ENCODE peak calls at places on chromosomes 1 and 21, in nine cellular contexts. One of them, this sample, is unnamed.

GRCh38 chr1:29511436-29511835 is 275.1 kb downstream of the PTPRU start:
- DNase-seq in trophoblast cell: no peak
- DNase-seq in GM23248: no peak
- DNase-seq in HCT116: no peak
- DNase-seq in neuronal stem cell: no peak
- DNase-seq in MM.1S: no peak
- DNase-seq in HepG2: no peak
- DNase-seq in mammary epithelial cell: no peak
- DNase-seq in fibroblast of lung: no peak
- DNase-seq in this sample: no peak

GRCh38 chr1:94713472-94714141 is 106.5 kb upstream of the SLC44A3 start:
- DNase-seq in HepG2: peak
- DNase-seq in HCT116: peak
- DNase-seq in neuronal stem cell: no peak
- DNase-seq in trophoblast cell: peak
- DNase-seq in MM.1S: no peak
- DNase-seq in fibroblast of lung: peak
- DNase-seq in mammary epithelial cell: peak
- DNase-seq in GM23248: peak
- DNase-seq in this sample: no peak

GRCh38 chr21:15127437-15127836 is 62.6 kb upstream of the NRIP1 start:
- DNase-seq in mammary epithelial cell: no peak
- DNase-seq in fibroblast of lung: no peak
- DNase-seq in HCT116: no peak
- DNase-seq in MM.1S: no peak
- DNase-seq in GM23248: no peak
- DNase-seq in trophoblast cell: no peak
- DNase-seq in HepG2: no peak
- DNase-seq in neuronal stem cell: no peak
- DNase-seq in this sample: no peak

GRCh38 chr21:37546949-37547614 is 180.5 kb downstream of the DYRK1A start:
- DNase-seq in HepG2: no peak
- DNase-seq in GM23248: peak
- DNase-seq in fibroblast of lung: peak
- DNase-seq in trophoblast cell: no peak
- DNase-seq in HCT116: no peak
- DNase-seq in neuronal stem cell: no peak
- DNase-seq in MM.1S: no peak
- DNase-seq in mammary epithelial cell: no peak
- DNase-seq in this sample: no peak

GRCh38 chr1:158002630-158003408 is 9.4 kb downstream of the KIRREL1 start:
- DNase-seq in HepG2: no peak
- DNase-seq in fibroblast of lung: peak
- DNase-seq in mammary epithelial cell: peak
- DNase-seq in neuronal stem cell: peak
- DNase-seq in GM23248: peak
- DNase-seq in HCT116: no peak
- DNase-seq in MM.1S: no peak
- DNase-seq in trophoblast cell: no peak
- DNase-seq in this sample: peak

GRCh38 chr1:166488327-166488726 is 321.5 kb upstream of the FAM78B start:
- DNase-seq in MM.1S: no peak
- DNase-seq in GM23248: no peak
- DNase-seq in neuronal stem cell: no peak
- DNase-seq in mammary epithelial cell: no peak
- DNase-seq in HCT116: no peak
- DNase-seq in trophoblast cell: peak
- DNase-seq in HepG2: no peak
- DNase-seq in fibroblast of lung: no peak
- DNase-seq in this sample: no peak

GRCh38 chr1:33429846-33430750 is 797 bp downstream of the PHC2 start:
- DNase-seq in GM23248: peak
- DNase-seq in mammary epithelial cell: peak
- DNase-seq in HepG2: no peak
- DNase-seq in trophoblast cell: peak
- DNase-seq in HCT116: no peak
- DNase-seq in neuronal stem cell: peak
- DNase-seq in MM.1S: peak
- DNase-seq in fibroblast of lung: peak
- DNase-seq in this sample: peak

GRCh38 chr1:2257245-2257627 is 29.1 kb downstream of the SKI start:
- DNase-seq in neuronal stem cell: no peak
- DNase-seq in trophoblast cell: peak
- DNase-seq in HCT116: no peak
- DNase-seq in mammary epithelial cell: peak
- DNase-seq in fibroblast of lung: peak
- DNase-seq in HepG2: no peak
- DNase-seq in GM23248: peak
- DNase-seq in MM.1S: no peak
- DNase-seq in this sample: peak

GRCh38 chr1:171676823-171677222 is 24.3 kb upstream of the MYOC start:
- DNase-seq in GM23248: no peak
- DNase-seq in HepG2: no peak
- DNase-seq in MM.1S: no peak
- DNase-seq in fibroblast of lung: no peak
- DNase-seq in HCT116: no peak
- DNase-seq in trophoblast cell: no peak
- DNase-seq in neuronal stem cell: no peak
- DNase-seq in mammary epithelial cell: no peak
- DNase-seq in this sample: no peak

GRCh38 chr1:201164645-201165044 is 10.4 kb upstream of the TMEM9 start:
- DNase-seq in HepG2: no peak
- DNase-seq in mammary epithelial cell: no peak
- DNase-seq in neuronal stem cell: no peak
- DNase-seq in trophoblast cell: no peak
- DNase-seq in GM23248: no peak
- DNase-seq in fibroblast of lung: peak
- DNase-seq in HCT116: no peak
- DNase-seq in MM.1S: no peak
- DNase-seq in this sample: no peak

GRCh38 chr1:94801919-94802546 is 18.1 kb upstream of the SLC44A3 start:
- DNase-seq in HepG2: peak
- DNase-seq in HCT116: peak
- DNase-seq in mammary epithelial cell: peak
- DNase-seq in neuronal stem cell: peak
- DNase-seq in fibroblast of lung: peak
- DNase-seq in GM23248: peak
- DNase-seq in trophoblast cell: peak
- DNase-seq in MM.1S: peak
- DNase-seq in this sample: peak

GRCh38 chr1:903721-904270 is 19.9 kb upstream of the SAMD11 start:
- DNase-seq in MM.1S: no peak
- DNase-seq in trophoblast cell: no peak
- DNase-seq in fibroblast of lung: no peak
- DNase-seq in GM23248: no peak
- DNase-seq in neuronal stem cell: no peak
- DNase-seq in HCT116: no peak
- DNase-seq in HepG2: no peak
- DNase-seq in mammary epithelial cell: no peak
- DNase-seq in this sample: peak

GRCh38 chr21:45496968-45497845 is 45.0 kb downstream of the SLC19A1 start:
- DNase-seq in MM.1S: no peak
- DNase-seq in HCT116: no peak
- DNase-seq in mammary epithelial cell: no peak
- DNase-seq in HepG2: no peak
- DNase-seq in neuronal stem cell: no peak
- DNase-seq in GM23248: no peak
- DNase-seq in fibroblast of lung: no peak
- DNase-seq in trophoblast cell: no peak
- DNase-seq in this sample: no peak

GRCh38 chr1:84689514-84690396 is 506 bp downstream of the SSX2IP start:
- DNase-seq in trophoblast cell: peak
- DNase-seq in fibroblast of lung: peak
- DNase-seq in GM23248: peak
- DNase-seq in mammary epithelial cell: no peak
- DNase-seq in HCT116: no peak
- DNase-seq in neuronal stem cell: no peak
- DNase-seq in MM.1S: peak
- DNase-seq in HepG2: peak
- DNase-seq in this sample: peak

GRCh38 chr1:114002492-114003290 is 23.4 kb downstream of the OLFML3 start:
- DNase-seq in HCT116: no peak
- DNase-seq in GM23248: peak
- DNase-seq in HepG2: peak
- DNase-seq in MM.1S: no peak
- DNase-seq in neuronal stem cell: no peak
- DNase-seq in trophoblast cell: peak
- DNase-seq in fibroblast of lung: no peak
- DNase-seq in mammary epithelial cell: no peak
- DNase-seq in this sample: peak

GRCh38 chr1:114003431-114003830 is 24.2 kb downstream of the OLFML3 start:
- DNase-seq in mammary epithelial cell: no peak
- DNase-seq in fibroblast of lung: no peak
- DNase-seq in trophoblast cell: no peak
- DNase-seq in HCT116: no peak
- DNase-seq in GM23248: no peak
- DNase-seq in neuronal stem cell: no peak
- DNase-seq in MM.1S: no peak
- DNase-seq in HepG2: no peak
- DNase-seq in this sample: no peak

GRCh38 chr1:113998361-113998760 is 19.1 kb downstream of the OLFML3 start:
- DNase-seq in trophoblast cell: no peak
- DNase-seq in neuronal stem cell: no peak
- DNase-seq in GM23248: peak
- DNase-seq in mammary epithelial cell: no peak
- DNase-seq in fibroblast of lung: no peak
- DNase-seq in HCT116: no peak
- DNase-seq in MM.1S: no peak
- DNase-seq in HepG2: no peak
- DNase-seq in this sample: no peak

GRCh38 chr1:113995382-113995781 is 16.1 kb downstream of the OLFML3 start:
- DNase-seq in mammary epithelial cell: no peak
- DNase-seq in trophoblast cell: no peak
- DNase-seq in fibroblast of lung: no peak
- DNase-seq in MM.1S: no peak
- DNase-seq in neuronal stem cell: no peak
- DNase-seq in HepG2: no peak
- DNase-seq in HCT116: no peak
- DNase-seq in GM23248: no peak
- DNase-seq in this sample: no peak

GRCh38 chr1:113999233-113999632 is 20.0 kb downstream of the OLFML3 start:
- DNase-seq in fibroblast of lung: no peak
- DNase-seq in HCT116: no peak
- DNase-seq in neuronal stem cell: no peak
- DNase-seq in trophoblast cell: no peak
- DNase-seq in mammary epithelial cell: no peak
- DNase-seq in GM23248: no peak
- DNase-seq in MM.1S: no peak
- DNase-seq in HepG2: no peak
- DNase-seq in this sample: no peak
- H2AFZ ChIP-seq in fibroblast of lung: no peak
- H2AFZ ChIP-seq in HCT116: no peak
- H2AFZ ChIP-seq in neuronal stem cell: no peak
- H2AFZ ChIP-seq in trophoblast cell: no peak
- H2AFZ ChIP-seq in mammary epithelial cell: no peak
- H2AFZ ChIP-seq in GM23248: no peak
- H2AFZ ChIP-seq in MM.1S: no peak
- H2AFZ ChIP-seq in HepG2: no peak
- H2AFZ ChIP-seq in this sample: no peak

GRCh38 chr1:8026976-8027747 is 1.1 kb upstream of the ERRFI1 start:
- DNase-seq in GM23248: peak
- DNase-seq in HepG2: peak
- DNase-seq in mammary epithelial cell: no peak
- DNase-seq in trophoblast cell: no peak
- DNase-seq in MM.1S: no peak
- DNase-seq in fibroblast of lung: peak
- DNase-seq in neuronal stem cell: no peak
- DNase-seq in HCT116: no peak
- DNase-seq in this sample: peak
- H3K9ac ChIP-seq in GM23248: peak
- H3K9ac ChIP-seq in HepG2: peak
- H3K9ac ChIP-seq in mammary epithelial cell: peak
- H3K9ac ChIP-seq in trophoblast cell: peak
- H3K9ac ChIP-seq in MM.1S: no peak
- H3K9ac ChIP-seq in fibroblast of lung: peak
- H3K9ac ChIP-seq in neuronal stem cell: peak
- H3K9ac ChIP-seq in HCT116: peak
- H3K9ac ChIP-seq in this sample: no peak

GRCh38 chr1:24374891-24375786 is 38.4 kb downstream of the STPG1 start:
- DNase-seq in HepG2: no peak
- DNase-seq in trophoblast cell: peak
- DNase-seq in HCT116: no peak
- DNase-seq in fibroblast of lung: peak
- DNase-seq in mammary epithelial cell: no peak
- DNase-seq in neuronal stem cell: peak
- DNase-seq in GM23248: no peak
- DNase-seq in MM.1S: no peak
- DNase-seq in this sample: peak
- H3K4me3 ChIP-seq in HepG2: no peak
- H3K4me3 ChIP-seq in trophoblast cell: no peak
- H3K4me3 ChIP-seq in HCT116: no peak
- H3K4me3 ChIP-seq in fibroblast of lung: no peak
- H3K4me3 ChIP-seq in mammary epithelial cell: no peak
- H3K4me3 ChIP-seq in neuronal stem cell: no peak
- H3K4me3 ChIP-seq in GM23248: no peak
- H3K4me3 ChIP-seq in MM.1S: no peak
- H3K4me3 ChIP-seq in this sample: peak

GRCh38 chr21:41290106-41290799 is 26.3 kb upstream of the FAM3B start:
- DNase-seq in HepG2: no peak
- DNase-seq in HCT116: no peak
- DNase-seq in GM23248: peak
- DNase-seq in neuronal stem cell: no peak
- DNase-seq in MM.1S: no peak
- DNase-seq in mammary epithelial cell: no peak
- DNase-seq in fibroblast of lung: no peak
- DNase-seq in trophoblast cell: no peak
- DNase-seq in this sample: no peak
- H2AFZ ChIP-seq in HepG2: no peak
- H2AFZ ChIP-seq in HCT116: no peak
- H2AFZ ChIP-seq in GM23248: peak
- H2AFZ ChIP-seq in neuronal stem cell: no peak
- H2AFZ ChIP-seq in MM.1S: no peak
- H2AFZ ChIP-seq in mammary epithelial cell: no peak
- H2AFZ ChIP-seq in fibroblast of lung: no peak
- H2AFZ ChIP-seq in trophoblast cell: no peak
- H2AFZ ChIP-seq in this sample: no peak

GRCh38 chr1:59346429-59346828 is 49.5 kb downstream of the FGGY start:
- DNase-seq in HepG2: peak
- DNase-seq in mammary epithelial cell: no peak
- DNase-seq in trophoblast cell: no peak
- DNase-seq in GM23248: no peak
- DNase-seq in fibroblast of lung: no peak
- DNase-seq in HCT116: no peak
- DNase-seq in MM.1S: no peak
- DNase-seq in neuronal stem cell: no peak
- DNase-seq in this sample: no peak
- H3K9ac ChIP-seq in HepG2: no peak
- H3K9ac ChIP-seq in mammary epithelial cell: no peak
- H3K9ac ChIP-seq in trophoblast cell: no peak
- H3K9ac ChIP-seq in GM23248: no peak
- H3K9ac ChIP-seq in fibroblast of lung: no peak
- H3K9ac ChIP-seq in HCT116: no peak
- H3K9ac ChIP-seq in MM.1S: no peak
- H3K9ac ChIP-seq in neuronal stem cell: no peak
- H3K9ac ChIP-seq in this sample: no peak